ENCODE peak calls at places on chromosomes 2 and 18, in five cellular contexts. I, Z, Y, O and G are unnamed samples. For H3K9me3, the result is how much of the 10 kb centered on the place peaks cover.

GRCh38 chr2:235293060-235293459 is 200.8 kb upstream of the AGAP1 start:
- DNase-seq in I (no peak), Z (no peak), Y (no peak), O (no peak), G (no peak)

GRCh38 chr18:76564117-76564516 is 69.1 kb upstream of the ZNF516 start:
- DNase-seq in I (no peak), Z (no peak), Y (no peak), O (no peak), G (no peak)

GRCh38 chr2:234858790-234859329 is 93.0 kb upstream of the SH3BP4 start:
- DNase-seq in I (no peak), Z (no peak), Y (no peak), O (no peak), G (no peak)

GRCh38 chr2:158192515-158193234 is 91.0 kb downstream of the UPP2 start:
- DNase-seq in I (no peak), Z (no peak), Y (no peak), O (no peak), G (no peak)

GRCh38 chr2:173972636-173973035 is 7.5 kb upstream of the SP3 start:
- DNase-seq in I (no peak), Z (no peak), Y (no peak), O (no peak), G (peak)

GRCh38 chr2:241724259-241724974 is 10.0 kb upstream of the D2HGDH start:
- DNase-seq in I (no peak), Z (no peak), Y (no peak), O (no peak), G (no peak)

GRCh38 chr2:39094717-39095363 is 26.0 kb downstream of the SOS1 start:
- DNase-seq in I (no peak), Z (no peak), Y (no peak), O (peak), G (no peak)

GRCh38 chr18:75455249-75456183 is 28.0 kb upstream of the SMIM21 start:
- DNase-seq in I (no peak), Z (no peak), Y (peak), O (no peak), G (no peak)

GRCh38 chr2:3656762-3657691 is 973 bp upstream of the ALLC start:
- DNase-seq in I (no peak), Z (no peak), Y (no peak), O (no peak), G (no peak)

GRCh38 chr2:137947032-137947713 is 17.1 kb upstream of the HNMT start:
- DNase-seq in I (no peak), Z (no peak), Y (no peak), O (no peak), G (no peak)

GRCh38 chr2:62897187-62897827 is 153.3 kb upstream of the OTX1 start:
- DNase-seq in I (no peak), Z (no peak), Y (no peak), O (no peak), G (no peak)

GRCh38 chr2:38057651-38058410 is 18.1 kb downstream of the CYP1B1 start:
- DNase-seq in I (no peak), Z (no peak), Y (no peak), O (no peak), G (no peak)

GRCh38 chr2:147999126-147999525 is 21.4 kb downstream of the ORC4 start:
- DNase-seq in I (no peak), Z (no peak), Y (no peak), O (no peak), G (no peak)

GRCh38 chr2:198546091-198546490 is 741.7 kb downstream of the PLCL1 start:
- DNase-seq in I (no peak), Z (no peak), Y (no peak), O (no peak), G (no peak)

GRCh38 chr2:146661494-146662096 is 1183.2 kb upstream of the ACVR2A start:
- DNase-seq in I (no peak), Z (no peak), Y (no peak), O (peak), G (no peak)

GRCh38 chr2:72127401-72128058 is 20.1 kb downstream of the CYP26B1 start:
- DNase-seq in I (no peak), Z (peak), Y (no peak), O (no peak), G (no peak)

GRCh38 chr2:134690629-134691215 is 28.1 kb downstream of the TMEM163 start:
- DNase-seq in I (no peak), Z (no peak), Y (no peak), O (no peak), G (no peak)

GRCh38 chr2:10285578-10286198 is 17.0 kb upstream of the HPCAL1 start:
- DNase-seq in I (no peak), Z (peak), Y (peak), O (no peak), G (peak)

GRCh38 chr2:195559431-195559914 is 97.6 kb upstream of the SLC39A10 start:
- DNase-seq in I (peak), Z (no peak), Y (no peak), O (peak), G (peak)

GRCh38 chr2:143903172-143903856 is 616.6 kb downstream of the ZEB2 start:
- DNase-seq in I (no peak), Z (no peak), Y (no peak), O (no peak), G (peak)

GRCh38 chr2:29426354-29426753 is 311.1 kb downstream of the CLIP4 start:
- DNase-seq in I (no peak), Z (no peak), Y (no peak), O (no peak), G (no peak)
- H3K4me3 ChIP-seq in I (no peak), Z (no peak), Y (no peak), O (no peak), G (no peak)

DNA sequence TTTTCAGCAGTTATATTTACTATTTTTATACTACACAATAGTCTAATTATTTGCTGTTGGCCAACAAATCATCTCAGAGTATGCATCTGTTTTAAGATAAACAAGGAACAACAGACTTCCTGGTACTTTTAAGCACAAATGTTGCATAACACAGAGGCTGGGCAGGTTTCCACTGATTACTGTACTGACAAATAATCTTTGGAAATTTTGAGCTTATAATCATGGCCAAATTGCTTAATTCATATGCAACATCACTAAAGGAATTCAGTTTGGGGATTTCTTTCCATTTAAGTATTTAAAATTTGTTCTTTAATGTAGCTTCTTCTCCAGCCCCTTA is 737.3 kb upstream of the SALL3 start:
- DNase-seq in I (no peak), Z (no peak), Y (no peak), O (no peak), G (peak)
- H3K9me3 ChIP-seq in I (under half), Z (under half), Y (under half), O (under half), G (under half)

DNA sequence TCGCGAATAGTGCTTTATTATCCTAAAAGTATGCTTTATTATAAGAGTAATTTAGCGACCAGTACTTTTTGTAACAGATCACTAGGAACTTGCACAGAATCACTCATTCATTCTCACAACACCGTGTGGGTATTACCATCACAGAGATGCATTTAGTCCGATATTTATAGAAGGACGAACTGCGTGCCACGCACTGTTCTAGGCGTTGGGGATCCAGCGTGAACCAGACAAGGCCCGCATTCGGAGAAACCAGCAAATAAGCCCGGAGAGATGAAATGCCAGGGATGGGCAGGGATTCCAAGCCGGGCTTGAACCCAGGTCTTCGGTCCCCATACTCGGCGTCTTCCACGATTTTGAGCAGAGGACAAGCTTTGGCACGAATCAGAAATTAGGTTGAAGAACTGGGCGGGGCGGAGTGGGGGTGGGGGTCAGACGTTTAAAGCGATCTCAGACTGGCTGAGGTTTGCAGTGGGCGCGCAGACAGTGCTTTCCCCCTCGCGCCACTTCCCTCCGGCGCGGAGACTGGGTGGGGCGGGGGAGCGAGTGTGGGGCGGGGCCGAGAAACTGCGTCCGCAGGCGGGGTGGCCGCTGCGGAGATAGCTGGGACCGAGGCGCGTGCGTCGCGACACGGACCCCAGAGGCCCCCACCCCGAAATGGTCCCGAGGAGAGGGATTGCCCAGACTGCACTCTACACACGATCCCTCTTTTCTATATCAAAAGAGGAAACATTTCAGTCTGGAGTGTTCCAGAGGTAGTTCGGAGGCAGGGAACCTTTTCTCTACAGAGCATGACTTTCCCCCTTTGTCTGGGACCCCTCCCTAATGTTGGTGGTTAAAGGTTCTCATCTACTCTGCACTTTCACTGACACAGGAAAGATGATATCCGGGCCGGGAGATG is 1.1 kb upstream of the CXCR4 start:
- DNase-seq in I (peak), Z (peak), Y (peak), O (peak), G (peak)
- H3K4me3 ChIP-seq in I (peak), Z (peak), Y (peak), O (peak), G (peak)

DNA sequence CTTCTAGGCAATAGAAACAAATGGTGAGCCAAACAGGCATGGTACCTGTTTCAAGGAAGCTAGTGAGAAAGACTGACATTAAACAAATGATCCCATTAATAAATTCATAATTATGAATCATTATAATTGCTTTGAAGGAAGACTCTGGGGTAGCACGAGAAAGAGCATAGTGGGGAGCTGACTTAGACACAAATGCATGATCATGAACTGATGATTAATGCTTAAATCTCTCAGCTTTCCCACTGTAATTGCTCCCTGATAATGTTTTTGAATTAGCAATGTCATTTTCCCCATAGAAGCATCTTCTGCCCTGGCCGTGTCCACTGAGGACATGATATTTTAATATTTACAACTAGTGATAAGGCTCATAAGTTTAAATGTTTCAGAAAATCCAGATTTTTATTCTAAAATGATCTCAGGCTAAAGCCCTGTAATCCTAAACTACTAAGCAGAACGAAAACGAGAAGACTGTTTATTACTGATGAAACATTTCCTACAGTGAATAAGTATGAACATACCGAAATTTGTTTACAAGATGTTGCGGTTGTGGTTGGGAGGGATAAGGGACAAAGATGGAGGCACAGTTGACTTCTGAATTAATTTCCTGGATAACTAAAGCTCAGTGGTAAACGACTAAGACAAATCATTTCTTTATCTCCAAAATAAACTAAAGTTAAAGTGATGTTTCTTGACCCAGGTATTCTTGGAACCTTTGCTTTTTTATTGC is 47.3 kb upstream of the TACR1 start:
- DNase-seq in I (no peak), Z (no peak), Y (no peak), O (no peak), G (no peak)
- H3K9me3 ChIP-seq in I (under half), Z (under half), Y (under half), O (under half), G (under half)

GRCh38 chr2:189116059-189116458 is 63.5 kb downstream of the COL5A2 start:
- DNase-seq in I (no peak), Z (no peak), Y (no peak), O (no peak), G (no peak)

GRCh38 chr2:189115126-189115525 is 64.4 kb downstream of the COL5A2 start:
- DNase-seq in I (no peak), Z (no peak), Y (no peak), O (no peak), G (no peak)

GRCh38 chr2:189113963-189114362 is 65.6 kb downstream of the COL5A2 start:
- DNase-seq in I (no peak), Z (no peak), Y (no peak), O (no peak), G (no peak)

GRCh38 chr2:189116984-189117383 is 62.6 kb downstream of the COL5A2 start:
- DNase-seq in I (no peak), Z (no peak), Y (no peak), O (no peak), G (no peak)

GRCh38 chr2:189118386-189118785 is 61.2 kb downstream of the COL5A2 start:
- DNase-seq in I (no peak), Z (no peak), Y (no peak), O (no peak), G (no peak)
- H3K4me3 ChIP-seq in I (no peak), Z (no peak), Y (no peak), O (no peak), G (no peak)